ENCODE peak calls at places on chromosomes 3 and 15, in nine cellular contexts. X is body of pancreas, V is sigmoid colon, L is ovary, J is transverse colon, M is prostate gland, A is right lobe of liver, N is heart left ventricle, Q is A549. S is an unnamed sample. For H3K4me1, the result is how much of the 10 kb centered on the place peaks cover.

GRCh38 chr15:64847016-64847415 is 5.3 kb downstream of the PLEKHO2 start:
- DNase-seq in X (no peak), V (peak), L (no peak), J (no peak), M (no peak), A (no peak), N (no peak), Q (no peak), S (no peak)

GRCh38 chr15:98823012-98823458 is 174.7 kb downstream of the IGF1R start:
- DNase-seq in X (no peak), V (no peak), L (no peak), J (no peak), M (no peak), A (no peak), N (no peak), Q (peak), S (peak)

GRCh38 chr15:50890751-50891150 is 17.7 kb upstream of the AP4E1 start:
- DNase-seq in X (no peak), V (no peak), L (no peak), J (no peak), M (no peak), A (no peak), N (no peak), Q (peak), S (no peak)

GRCh38 chr3:45986303-45986982 is 9.2 kb downstream of the FYCO1 start:
- DNase-seq in X (peak), V (peak), L (no peak), J (no peak), M (peak), A (peak), N (peak), Q (peak), S (no peak)

GRCh38 chr3:17678116-17678741 is 64.2 kb downstream of the TBC1D5 start:
- DNase-seq in X (no peak), V (no peak), L (no peak), J (no peak), M (no peak), A (no peak), N (no peak), Q (no peak), S (no peak)

GRCh38 chr3:14989943-14990753 is 42.8 kb downstream of the NR2C2 start:
- DNase-seq in X (no peak), V (no peak), L (no peak), J (no peak), M (no peak), A (peak), N (peak), Q (peak), S (no peak)

GRCh38 chr15:69576035-69576526 is 123.5 kb downstream of the RPLP1 start:
- DNase-seq in X (peak), V (no peak), L (no peak), J (peak), M (peak), A (peak), N (peak), Q (peak), S (no peak)

GRCh38 chr15:73804421-73804820 is 51.3 kb upstream of the INSYN1 start:
- DNase-seq in X (no peak), V (no peak), L (no peak), J (no peak), M (no peak), A (no peak), N (no peak), Q (no peak), S (no peak)

GRCh38 chr3:13841141-13841540 is 38.7 kb downstream of the WNT7A start:
- DNase-seq in X (no peak), V (no peak), L (no peak), J (no peak), M (no peak), A (no peak), N (no peak), Q (peak), S (no peak)

GRCh38 chr3:124351430-124352142 is 359.7 kb upstream of the ROPN1 start:
- DNase-seq in X (no peak), V (no peak), L (no peak), J (no peak), M (peak), A (no peak), N (peak), Q (peak), S (no peak)

GRCh38 chr3:163809540-163809993 is 1268.7 kb downstream of the SI start:
- DNase-seq in X (no peak), V (no peak), L (no peak), J (no peak), M (no peak), A (no peak), N (no peak), Q (no peak), S (no peak)

GRCh38 chr3:171049831-171050444 is 23.4 kb upstream of the SLC2A2 start:
- DNase-seq in X (peak), V (no peak), L (no peak), J (peak), M (no peak), A (peak), N (peak), Q (peak), S (peak)

GRCh38 chr15:77285057-77285456 is 134.8 kb downstream of the PEAK1 start:
- DNase-seq in X (no peak), V (no peak), L (no peak), J (no peak), M (no peak), A (no peak), N (no peak), Q (no peak), S (no peak)

GRCh38 chr3:71580636-71581215 is 2.8 kb downstream of the FOXP1 start:
- DNase-seq in X (no peak), V (no peak), L (no peak), J (no peak), M (no peak), A (no peak), N (no peak), Q (no peak), S (no peak)

GRCh38 chr3:187264051-187264450 is 27.5 kb downstream of the MASP1 start:
- DNase-seq in X (no peak), V (no peak), L (no peak), J (no peak), M (no peak), A (no peak), N (no peak), Q (peak), S (no peak)

GRCh38 chr15:58702233-58702632 is 47.3 kb downstream of the ADAM10 start:
- DNase-seq in X (no peak), V (no peak), L (no peak), J (no peak), M (no peak), A (no peak), N (no peak), Q (no peak), S (no peak)

GRCh38 chr15:29747837-29748417 is 74.3 kb downstream of the TJP1 start:
- DNase-seq in X (no peak), V (no peak), L (no peak), J (no peak), M (no peak), A (no peak), N (no peak), Q (peak), S (no peak)

GRCh38 chr3:133117342-133117741 is 79.2 kb downstream of the TMEM108 start:
- DNase-seq in X (no peak), V (no peak), L (no peak), J (no peak), M (no peak), A (no peak), N (no peak), Q (no peak), S (no peak)

GRCh38 chr3:134363381-134363755 is 10.9 kb downstream of the AMOTL2 start:
- DNase-seq in X (peak), V (peak), L (no peak), J (no peak), M (no peak), A (no peak), N (no peak), Q (no peak), S (peak)

GRCh38 chr3:128496602-128497304 is 3.8 kb upstream of the GATA2 start:
- DNase-seq in X (no peak), V (peak), L (no peak), J (no peak), M (no peak), A (peak), N (no peak), Q (no peak), S (peak)
- TF ChIP-seq POLR2A in X (no peak), V (no peak), L (no peak), J (no peak), M (no peak), A (no peak), N (no peak), Q (no peak), S (no peak)

GRCh38 chr15:40097968-40098476 is 10.7 kb downstream of the BMF start:
- DNase-seq in X (peak), V (peak), L (no peak), J (peak), M (peak), A (peak), N (peak), Q (no peak), S (peak)

GRCh38 chr15:40095381-40096093 is 13.1 kb downstream of the BMF start:
- DNase-seq in X (no peak), V (no peak), L (no peak), J (no peak), M (no peak), A (no peak), N (no peak), Q (no peak), S (no peak)

GRCh38 chr15:40097096-40097967 is 11.3 kb downstream of the BMF start:
- DNase-seq in X (no peak), V (no peak), L (no peak), J (no peak), M (no peak), A (no peak), N (no peak), Q (no peak), S (no peak)

GRCh38 chr15:40094156-40094555 is 14.5 kb downstream of the BMF start:
- DNase-seq in X (no peak), V (no peak), L (no peak), J (no peak), M (no peak), A (no peak), N (no peak), Q (no peak), S (no peak)

GRCh38 chr15:40096094-40096876 is 12.4 kb downstream of the BMF start:
- DNase-seq in X (no peak), V (no peak), L (no peak), J (no peak), M (peak), A (no peak), N (no peak), Q (no peak), S (no peak)
- H3K4me1 ChIP-seq in X (half or more), V (half or more), L (under half), J (half or more), M (half or more), A (half or more), N (half or more), Q (half or more), S (half or more)

GRCh38 chr15:68503791-68504720 is 72.1 kb upstream of the ITGA11 start:
- DNase-seq in X (no peak), V (no peak), L (no peak), J (no peak), M (no peak), A (no peak), N (no peak), Q (no peak), S (no peak)

GRCh38 chr15:68502398-68502901 is 70.5 kb upstream of the ITGA11 start:
- DNase-seq in X (no peak), V (no peak), L (no peak), J (no peak), M (no peak), A (no peak), N (no peak), Q (no peak), S (no peak)

GRCh38 chr15:68506071-68506470 is 72.7 kb upstream of the CORO2B start:
- DNase-seq in X (no peak), V (no peak), L (no peak), J (no peak), M (no peak), A (no peak), N (no peak), Q (no peak), S (peak)

GRCh38 chr15:68503213-68503612 is 71.2 kb upstream of the ITGA11 start:
- DNase-seq in X (no peak), V (no peak), L (no peak), J (no peak), M (no peak), A (no peak), N (no peak), Q (no peak), S (peak)

GRCh38 chr15:68504721-68505090 is 72.7 kb upstream of the ITGA11 start:
- DNase-seq in X (no peak), V (no peak), L (no peak), J (no peak), M (no peak), A (no peak), N (no peak), Q (no peak), S (peak)
- TF ChIP-seq CTCF in X (no peak), V (no peak), L (no peak), J (no peak), M (no peak), A (no peak), N (no peak), Q (no peak), S (no peak)

GRCh38 chr15:44193651-44194396 is 1.2 kb downstream of the FRMD5 start:
- DNase-seq in X (no peak), V (no peak), L (no peak), J (no peak), M (no peak), A (no peak), N (no peak), Q (no peak), S (no peak)

GRCh38 chr15:44199393-44199792 is 4.3 kb upstream of the FRMD5 start:
- DNase-seq in X (no peak), V (no peak), L (no peak), J (no peak), M (no peak), A (no peak), N (no peak), Q (no peak), S (no peak)

GRCh38 chr15:44194397-44195150 is 497 bp downstream of the FRMD5 start:
- DNase-seq in X (peak), V (peak), L (peak), J (peak), M (no peak), A (peak), N (peak), Q (peak), S (peak)

DNA sequence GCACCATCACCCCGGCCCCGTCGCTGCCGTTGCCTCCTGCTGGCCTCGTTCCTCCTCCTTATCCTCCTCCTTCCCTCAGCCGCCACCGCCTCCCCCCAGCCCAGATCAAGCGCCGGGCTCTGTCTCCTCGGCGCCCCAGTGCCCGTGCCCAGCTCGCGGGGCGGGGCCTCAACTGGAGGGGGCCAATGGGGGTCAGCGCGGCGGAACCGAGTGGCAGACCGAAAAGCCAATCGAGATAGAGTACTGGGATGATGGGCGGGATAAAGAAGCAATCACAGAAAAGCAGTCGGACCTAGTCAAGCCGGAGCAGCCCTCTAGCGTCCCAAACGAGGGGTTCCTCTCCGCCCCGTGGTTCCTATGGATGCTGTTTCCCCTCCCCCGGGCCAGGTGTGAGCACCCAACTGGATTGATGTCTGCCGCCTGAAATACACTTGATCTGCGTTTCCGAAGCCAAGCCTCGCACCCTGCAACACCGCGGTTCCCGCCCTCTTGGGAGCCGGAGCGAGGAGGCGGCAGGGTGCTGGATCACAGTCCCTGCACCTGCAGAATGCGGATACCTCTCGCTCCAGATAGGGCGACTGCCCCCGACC is at the start of gene FRMD5:
- DNase-seq in X (peak), V (peak), L (peak), J (peak), M (peak), A (peak), N (peak), Q (peak), S (peak)
- TF ChIP-seq POLR2A in X (no peak), V (no peak), L (no peak), J (peak), M (peak), A (no peak), N (no peak), Q (peak), S (no peak)

GRCh38 chr3:66486646-66487045 is 14.2 kb downstream of the LRIG1 start:
- DNase-seq in X (no peak), V (no peak), L (no peak), J (no peak), M (no peak), A (no peak), N (no peak), Q (no peak), S (no peak)

GRCh38 chr3:66486187-66486586 is 14.6 kb downstream of the LRIG1 start:
- DNase-seq in X (no peak), V (no peak), L (no peak), J (no peak), M (no peak), A (no peak), N (no peak), Q (no peak), S (no peak)

GRCh38 chr3:66487475-66487874 is 13.3 kb downstream of the LRIG1 start:
- DNase-seq in X (no peak), V (no peak), L (no peak), J (no peak), M (no peak), A (no peak), N (no peak), Q (no peak), S (no peak)

GRCh38 chr3:66484106-66484857 is 16.5 kb downstream of the LRIG1 start:
- DNase-seq in X (no peak), V (no peak), L (no peak), J (no peak), M (no peak), A (no peak), N (no peak), Q (no peak), S (no peak)

GRCh38 chr3:66485291-66485968 is 15.4 kb downstream of the LRIG1 start:
- DNase-seq in X (no peak), V (peak), L (no peak), J (no peak), M (no peak), A (no peak), N (no peak), Q (no peak), S (no peak)
- H3K4me1 ChIP-seq in X (half or more), V (half or more), L (under half), J (half or more), M (under half), A (under half), N (half or more), Q (under half), S (half or more)

DNA sequence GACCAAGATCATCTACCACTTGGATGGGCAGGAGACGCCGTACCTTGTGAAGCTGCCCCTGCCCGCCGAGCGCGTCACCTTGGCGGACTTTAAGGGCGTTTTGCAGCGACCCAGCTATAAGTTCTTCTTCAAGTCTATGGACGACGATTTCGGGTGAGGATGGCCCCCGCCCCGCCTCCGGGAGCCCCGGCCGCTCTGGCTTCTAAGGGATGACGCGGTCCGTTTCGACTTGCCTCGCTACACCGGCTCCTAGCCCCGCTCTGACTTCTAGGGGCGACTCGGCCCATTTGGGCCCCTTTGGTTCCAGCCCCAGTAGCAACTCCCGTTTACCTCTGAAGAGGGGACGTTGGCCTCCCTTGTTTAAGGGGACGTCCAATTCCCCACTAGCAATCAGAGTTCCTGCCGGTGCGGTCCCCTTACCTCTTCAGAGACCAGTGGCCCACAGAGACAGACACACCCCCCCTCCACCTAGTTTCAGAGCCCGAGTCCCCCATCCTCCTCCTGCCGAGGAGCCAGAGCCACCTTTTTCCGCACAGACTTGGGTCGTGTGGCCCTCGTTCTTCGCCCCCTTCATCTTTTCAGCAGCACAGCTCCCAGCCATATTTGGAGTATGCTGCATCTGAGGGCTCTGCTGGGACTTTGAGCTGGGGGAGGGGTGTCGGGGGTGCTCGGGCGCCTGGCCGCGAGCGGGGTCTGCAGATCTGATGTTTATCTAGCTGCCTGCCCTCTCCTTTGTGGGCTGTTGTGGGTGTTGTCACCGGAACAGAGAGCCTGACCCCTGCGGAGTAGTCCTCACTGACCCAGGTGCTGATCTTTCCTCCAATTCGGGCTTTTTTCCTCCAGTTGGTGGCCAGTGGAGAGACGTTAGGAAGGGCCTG is 706 bp downstream of the DVL3 start:
- DNase-seq in X (no peak), V (peak), L (no peak), J (peak), M (peak), A (peak), N (no peak), Q (no peak), S (peak)
- TF ChIP-seq CTCF in X (no peak), V (no peak), L (no peak), J (no peak), M (no peak), A (no peak), N (no peak), Q (no peak), S (no peak)

GRCh38 chr3:11640009-11640673 is 3.6 kb downstream of the VGLL4 start:
- DNase-seq in X (no peak), V (no peak), L (no peak), J (no peak), M (no peak), A (no peak), N (no peak), Q (no peak), S (no peak)

GRCh38 chr3:11643212-11644087 is at the start of gene VGLL4:
- DNase-seq in X (peak), V (peak), L (peak), J (peak), M (peak), A (peak), N (peak), Q (peak), S (peak)

GRCh38 chr3:11641683-11642407 is 1.9 kb downstream of the VGLL4 start:
- DNase-seq in X (no peak), V (no peak), L (no peak), J (no peak), M (no peak), A (no peak), N (no peak), Q (no peak), S (no peak)

GRCh38 chr3:11641316-11641682 is 2.4 kb downstream of the VGLL4 start:
- DNase-seq in X (no peak), V (no peak), L (no peak), J (no peak), M (no peak), A (no peak), N (no peak), Q (no peak), S (no peak)

DNA sequence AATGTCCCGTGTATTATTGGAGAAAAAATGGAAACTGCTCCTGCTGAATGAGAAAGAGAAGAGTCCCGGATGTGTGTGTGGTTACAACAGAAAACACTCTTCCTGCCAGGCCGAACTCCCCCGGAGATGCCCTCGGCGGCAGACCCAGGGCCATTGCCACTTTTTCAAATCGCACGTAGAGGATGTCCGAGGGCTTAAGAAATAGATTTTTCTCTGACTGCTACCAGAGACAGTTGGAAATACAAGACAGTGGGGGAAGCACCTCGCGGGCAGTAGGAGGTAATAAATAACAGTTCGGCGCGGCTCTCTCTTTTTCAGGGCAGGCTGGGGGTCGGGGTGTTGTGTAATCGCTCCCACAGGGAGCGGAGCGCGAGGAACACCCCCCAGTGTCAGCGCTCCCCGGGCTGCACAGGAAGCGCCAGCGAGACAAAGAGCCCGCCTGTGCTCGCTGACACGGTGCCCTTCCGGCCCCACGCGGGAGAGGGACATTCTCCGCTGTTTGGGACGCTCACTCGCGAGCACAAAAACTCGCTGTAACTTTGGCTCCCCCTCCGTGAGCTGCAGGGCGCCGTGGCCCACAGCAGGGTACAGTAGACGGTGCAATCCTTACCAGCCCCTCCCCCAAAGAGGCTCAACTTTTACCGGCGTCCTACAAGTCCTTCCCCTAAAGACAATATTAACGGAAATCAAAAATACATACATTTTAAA is 1.1 kb downstream of the VGLL4 start:
- DNase-seq in X (peak), V (peak), L (peak), J (peak), M (peak), A (peak), N (peak), Q (peak), S (peak)
- TF ChIP-seq POLR2A in X (peak), V (no peak), L (peak), J (peak), M (no peak), A (peak), N (peak), Q (peak), S (no peak)

S was measured in upper lobe of left lung.